ENCODE peak calls at places on chromosomes 1 and 21, in six cellular contexts. K is ovary; T is fibroblast of pulmonary artery; Y is CD8-positive, alpha-beta memory T cell; N is IMR-90; J is GM06990. M is an unnamed sample.

GRCh38 chr1:95905818-95906395 is 671.9 kb downstream of the RWDD3 start:
- DNase-seq in K (no peak), T (no peak), Y (no peak), N (no peak), J (no peak), M (no peak)

GRCh38 chr21:39518845-39519205 is 67.1 kb downstream of the SH3BGR start:
- DNase-seq in K (no peak), T (peak), Y (no peak), N (no peak), J (no peak), M (no peak)

GRCh38 chr1:151908228-151908691 is 1.1 kb downstream of the THEM4 start:
- DNase-seq in K (no peak), T (peak), Y (no peak), N (peak), J (no peak), M (no peak)

GRCh38 chr1:67468066-67468718 is 38.0 kb upstream of the SERBP1 start:
- DNase-seq in K (no peak), T (peak), Y (no peak), N (no peak), J (no peak), M (no peak)

GRCh38 chr1:226952121-226952441 is 12.0 kb downstream of the COQ8A start:
- DNase-seq in K (no peak), T (no peak), Y (no peak), N (no peak), J (no peak), M (no peak)

GRCh38 chr1:42198251-42198650 is 33.7 kb upstream of the GUCA2A start:
- DNase-seq in K (no peak), T (no peak), Y (no peak), N (no peak), J (no peak), M (no peak)

GRCh38 chr21:29677326-29677725 is 262.5 kb downstream of the GRIK1 start:
- DNase-seq in K (no peak), T (no peak), Y (no peak), N (no peak), J (no peak), M (no peak)

GRCh38 chr1:226894826-226895225 is 24.4 kb downstream of the PSEN2 start:
- DNase-seq in K (no peak), T (no peak), Y (no peak), N (no peak), J (no peak), M (no peak)

GRCh38 chr1:63983391-63984256 is 209.8 kb downstream of the ROR1 start:
- DNase-seq in K (no peak), T (no peak), Y (no peak), N (no peak), J (no peak), M (no peak)

GRCh38 chr1:182739545-182739944 is 50.0 kb upstream of the NPL start:
- DNase-seq in K (peak), T (peak), Y (no peak), N (no peak), J (no peak), M (no peak)

GRCh38 chr1:240098534-240098933 is 6.9 kb downstream of the FMN2 start:
- DNase-seq in K (no peak), T (no peak), Y (no peak), N (no peak), J (no peak), M (no peak)

GRCh38 chr1:180928272-180929230 is 15.9 kb downstream of the KIAA1614 start:
- DNase-seq in K (no peak), T (no peak), Y (no peak), N (no peak), J (no peak), M (no peak)

GRCh38 chr1:165169028-165169427 is 187.5 kb downstream of the LMX1A start:
- DNase-seq in K (no peak), T (no peak), Y (no peak), N (no peak), J (no peak), M (no peak)

GRCh38 chr1:43803646-43804045 is 96.3 kb downstream of the ST3GAL3 start:
- DNase-seq in K (no peak), T (no peak), Y (no peak), N (peak), J (no peak), M (no peak)

GRCh38 chr1:113784104-113784779 is 25.0 kb upstream of the PHTF1 start:
- DNase-seq in K (no peak), T (no peak), Y (no peak), N (peak), J (peak), M (no peak)

GRCh38 chr1:11708554-11709350 is 17.2 kb downstream of the DRAXIN start:
- DNase-seq in K (no peak), T (no peak), Y (no peak), N (no peak), J (no peak), M (no peak)

GRCh38 chr21:34989337-34990151 is 59.6 kb downstream of the RUNX1 start:
- DNase-seq in K (no peak), T (no peak), Y (no peak), N (no peak), J (no peak), M (no peak)

GRCh38 chr1:173506437-173506836 is 29.3 kb downstream of the PRDX6 start:
- DNase-seq in K (no peak), T (no peak), Y (no peak), N (no peak), J (no peak), M (no peak)

GRCh38 chr1:50661626-50662025 is 238.4 kb upstream of the DMRTA2 start:
- DNase-seq in K (no peak), T (no peak), Y (no peak), N (peak), J (no peak), M (no peak)

GRCh38 chr1:116483481-116484309 is 87.1 kb downstream of the CD58 start:
- DNase-seq in K (peak), T (peak), Y (no peak), N (peak), J (no peak), M (no peak)

GRCh38 chr1:19361231-19362147 is 49.4 kb downstream of the SLC66A1 start:
- DNase-seq in K (no peak), T (no peak), Y (no peak), N (peak), J (no peak), M (no peak)

GRCh38 chr1:64623750-64624445 is 121.0 kb upstream of the RAVER2 start:
- DNase-seq in K (no peak), T (peak), Y (no peak), N (peak), J (no peak), M (no peak)

GRCh38 chr1:229058111-229058551 is 212.8 kb upstream of the RAB4A start:
- DNase-seq in K (no peak), T (no peak), Y (peak), N (no peak), J (no peak), M (no peak)

GRCh38 chr1:8825985-8826481 is 8.6 kb upstream of the RERE start:
- DNase-seq in K (no peak), T (peak), Y (no peak), N (peak), J (no peak), M (no peak)

GRCh38 chr1:86692636-86693035 is 11.7 kb upstream of the SH3GLB1 start:
- DNase-seq in K (no peak), T (no peak), Y (no peak), N (no peak), J (no peak), M (no peak)

GRCh38 chr1:225517697-225518096 is 89.9 kb upstream of the LBR start:
- DNase-seq in K (no peak), T (no peak), Y (no peak), N (no peak), J (no peak), M (no peak)

GRCh38 chr1:34928066-34928864 is 1.2 kb downstream of the DLGAP3 start:
- DNase-seq in K (no peak), T (no peak), Y (no peak), N (no peak), J (no peak), M (no peak)

GRCh38 chr1:29237906-29238600 is 1.7 kb downstream of the PTPRU start:
- DNase-seq in K (peak), T (peak), Y (no peak), N (no peak), J (peak), M (no peak)

GRCh38 chr1:27600500-27601175 is 3.3 kb downstream of the AHDC1 start:
- DNase-seq in K (no peak), T (peak), Y (no peak), N (peak), J (no peak), M (no peak)

GRCh38 chr1:182629674-182630073 is 25.5 kb upstream of the RGS16 start:
- DNase-seq in K (no peak), T (no peak), Y (peak), N (no peak), J (no peak), M (no peak)

GRCh38 chr1:23799570-23800395 is 771 bp downstream of the GALE start:
- DNase-seq in K (no peak), T (peak), Y (peak), N (peak), J (no peak), M (no peak)

GRCh38 chr1:56444960-56445646 is 134.3 kb downstream of the PLPP3 start:
- DNase-seq in K (no peak), T (no peak), Y (no peak), N (no peak), J (no peak), M (no peak)

GRCh38 chr1:208977861-208978260 is 605.7 kb upstream of the CAMK1G start:
- DNase-seq in K (no peak), T (peak), Y (no peak), N (no peak), J (no peak), M (no peak)

GRCh38 chr1:197923013-197923412 is 5.8 kb downstream of the LHX9 start:
- DNase-seq in K (no peak), T (no peak), Y (no peak), N (no peak), J (no peak), M (no peak)
- H3K4me3 ChIP-seq in K (no peak), T (no peak), Y (no peak), N (no peak), J (no peak), M (no peak)

GRCh38 chr1:6426321-6426971 is 1.9 kb downstream of the ESPN start:
- DNase-seq in K (no peak), T (no peak), Y (no peak), N (no peak), J (no peak), M (no peak)

GRCh38 chr1:6425671-6426070 is 1.1 kb downstream of the ESPN start:
- DNase-seq in K (no peak), T (no peak), Y (no peak), N (no peak), J (no peak), M (no peak)

GRCh38 chr1:6423321-6423999 is 1.1 kb upstream of the ESPN start:
- DNase-seq in K (no peak), T (peak), Y (peak), N (no peak), J (peak), M (no peak)

GRCh38 chr1:6424000-6424565 is 493 bp upstream of the ESPN start:
- DNase-seq in K (no peak), T (no peak), Y (no peak), N (no peak), J (no peak), M (no peak)

GRCh38 chr1:6424619-6425593 is at the start of gene ESPN:
- DNase-seq in K (no peak), T (no peak), Y (no peak), N (no peak), J (no peak), M (no peak)
- H3K4me3 ChIP-seq in K (no peak), T (no peak), Y (peak), N (no peak), J (no peak), M (peak)

DNA sequence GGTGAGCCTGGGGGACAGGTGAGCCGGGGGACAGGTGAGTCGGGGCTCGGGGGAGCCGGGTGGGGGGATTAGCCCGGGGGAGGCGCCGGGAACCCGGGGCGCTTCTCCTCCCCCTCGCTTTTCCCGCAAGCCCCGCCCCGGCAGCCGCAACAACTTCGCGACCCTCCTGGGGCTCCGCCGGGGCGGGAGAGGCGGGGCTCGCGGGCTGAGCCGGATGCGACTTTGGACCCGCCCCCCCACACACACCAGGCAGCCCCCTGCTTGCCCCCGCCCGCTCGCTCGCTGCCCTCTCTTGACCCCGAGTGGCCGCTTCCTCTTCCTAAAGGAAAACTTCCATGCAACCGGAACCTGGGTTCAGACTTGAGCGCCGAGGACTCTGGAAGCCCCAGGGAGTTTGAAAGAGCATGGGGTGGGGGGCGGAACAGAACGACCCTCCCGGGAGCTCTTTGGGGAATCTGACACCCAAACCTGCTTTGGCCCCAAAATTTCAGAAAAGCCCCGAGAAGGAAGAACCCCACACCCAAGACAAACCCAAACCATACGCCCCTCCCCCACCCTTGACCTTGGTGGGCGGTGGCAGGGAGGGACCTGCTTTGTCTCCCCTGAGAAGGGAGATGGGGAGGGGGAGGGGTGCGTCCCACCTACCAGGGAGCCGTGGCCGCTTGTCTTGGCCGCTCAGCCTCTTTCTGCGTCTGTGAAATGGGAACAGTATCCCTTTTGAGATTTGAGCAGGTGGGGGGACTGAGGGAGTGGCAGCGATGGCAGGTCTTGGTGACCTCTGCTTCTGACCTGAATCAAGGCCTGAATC is 550 bp downstream of the ARHGEF16 start:
- DNase-seq in K (no peak), T (no peak), Y (no peak), N (no peak), J (no peak), M (no peak)
- H3K4me3 ChIP-seq in K (peak), T (no peak), Y (no peak), N (no peak), J (no peak), M (peak)

GRCh38 chr1:153598309-153599172 is 14.4 kb downstream of the S100A16 start:
- DNase-seq in K (no peak), T (peak), Y (no peak), N (peak), J (peak), M (peak)
- H3K4me3 ChIP-seq in K (no peak), T (no peak), Y (no peak), N (no peak), J (no peak), M (no peak)

GRCh38 chr21:45203983-45204382 is 83.7 kb downstream of the POFUT2 start:
- DNase-seq in K (no peak), T (no peak), Y (no peak), N (no peak), J (no peak), M (no peak)

GRCh38 chr21:45202344-45202743 is 85.4 kb downstream of the POFUT2 start:
- DNase-seq in K (no peak), T (no peak), Y (no peak), N (no peak), J (no peak), M (no peak)

GRCh38 chr21:45204395-45204794 is 83.3 kb downstream of the POFUT2 start:
- DNase-seq in K (no peak), T (no peak), Y (no peak), N (no peak), J (no peak), M (no peak)

GRCh38 chr21:45200596-45201296 is 86.9 kb downstream of the POFUT2 start:
- DNase-seq in K (no peak), T (no peak), Y (no peak), N (no peak), J (no peak), M (no peak)

GRCh38 chr21:45202889-45203288 is 84.8 kb downstream of the POFUT2 start:
- DNase-seq in K (no peak), T (no peak), Y (no peak), N (no peak), J (no peak), M (no peak)
- H3K4me3 ChIP-seq in K (no peak), T (no peak), Y (no peak), N (no peak), J (no peak), M (no peak)